ENCODE peak calls at places on chromosomes 7 and 10, in six cellular contexts. G is AG04450, I is GM12865, K is GM13976, T is H9, E is choroid plexus epithelial cell. S is an unnamed sample.

GRCh38 chr7:78326870-78327269 is 528.3 kb downstream of the PHTF2 start:
- DNase-seq in T (no peak), E (no peak), I (no peak), K (no peak), G (no peak), S (no peak)

GRCh38 chr7:100731937-100732636 is 1.3 kb upstream of the ZAN start:
- DNase-seq in I (no peak), E (no peak), G (no peak), T (no peak), K (no peak), S (no peak)

GRCh38 chr10:77685494-77685893 is 47.9 kb upstream of the KCNMA1 start:
- DNase-seq in G (no peak), T (no peak), I (peak), K (no peak), E (no peak), S (no peak)

GRCh38 chr10:43204943-43205671 is 61.8 kb downstream of the RASGEF1A start:
- DNase-seq in T (peak), E (peak), I (peak), G (peak), K (peak), S (peak)

GRCh38 chr7:102883098-102883860 is 29.5 kb upstream of the LRRC17 start:
- DNase-seq in E (peak), T (no peak), G (no peak), K (no peak), I (no peak), S (no peak)

GRCh38 chr10:103062854-103063642 is 130.0 kb downstream of the NT5C2 start:
- DNase-seq in E (no peak), G (no peak), T (no peak), I (no peak), K (no peak), S (no peak)

GRCh38 chr7:76318488-76319353 is 16.2 kb downstream of the HSPB1 start:
- DNase-seq in E (peak), G (peak), K (peak), T (peak), I (peak), S (peak)

GRCh38 chr7:123712619-123713018 is 36.2 kb downstream of the WASL start:
- DNase-seq in T (no peak), G (peak), I (no peak), E (peak), K (no peak), S (no peak)

GRCh38 chr10:103041391-103041790 is 123.3 kb downstream of the CNNM2 start:
- DNase-seq in I (no peak), G (no peak), T (no peak), K (no peak), E (no peak), S (no peak)

GRCh38 chr7:124489925-124490324 is 275.7 kb downstream of the GPR37 start:
- DNase-seq in K (no peak), G (no peak), E (no peak), T (no peak), I (no peak), S (no peak)

GRCh38 chr10:122142652-122143237 is 128.4 kb upstream of the BTBD16 start:
- DNase-seq in T (peak), G (no peak), E (no peak), K (peak), I (no peak), S (peak)

GRCh38 chr7:149883452-149883861 is 9.7 kb downstream of the ATP6V0E2 start:
- DNase-seq in E (peak), T (peak), I (peak), G (no peak), K (peak), S (peak)

GRCh38 chr10:19347592-19347991 is 299.0 kb downstream of the MALRD1 start:
- DNase-seq in I (no peak), T (no peak), K (no peak), E (peak), G (no peak), S (no peak)

GRCh38 chr7:3056713-3057388 is 13.2 kb upstream of the CARD11 start:
- DNase-seq in G (no peak), E (no peak), K (no peak), I (no peak), T (no peak), S (no peak)

GRCh38 chr10:69220041-69220451 is at the start of gene HKDC1:
- DNase-seq in K (no peak), I (no peak), T (no peak), E (no peak), G (no peak), S (no peak)

GRCh38 chr10:44992070-44992731 is 8.5 kb upstream of the ZNF22 start:
- DNase-seq in G (no peak), I (no peak), E (no peak), K (no peak), T (peak), S (no peak)

GRCh38 chr7:108459922-108460551 is 3.8 kb upstream of the NRCAM start:
- DNase-seq in I (peak), T (no peak), E (peak), G (no peak), K (peak), S (peak)

GRCh38 chr10:14039968-14040668 is 290.6 kb downstream of the FRMD4A start:
- DNase-seq in T (no peak), E (peak), K (no peak), I (no peak), G (peak), S (no peak)

GRCh38 chr7:139850906-139851305 is 21.8 kb downstream of the TBXAS1 start:
- DNase-seq in G (no peak), T (no peak), K (no peak), E (peak), I (no peak), S (no peak)

GRCh38 chr7:125122225-125122624 is 192.6 kb upstream of the POT1 start:
- DNase-seq in E (no peak), K (no peak), G (no peak), T (no peak), I (no peak), S (no peak)

GRCh38 chr10:58531084-58531695 is 18.5 kb downstream of the BICC1 start:
- DNase-seq in G (no peak), K (no peak), E (peak), I (peak), T (peak), S (peak)

GRCh38 chr10:102241037-102241443 is 272 bp downstream of the PITX3 start:
- DNase-seq in I (no peak), T (no peak), K (no peak), G (no peak), E (no peak), S (peak)

GRCh38 chr7:37201003-37201875 is 247.4 kb downstream of the ELMO1 start:
- DNase-seq in K (peak), G (peak), I (peak), E (peak), T (peak), S (peak)

GRCh38 chr7:133602291-133602690 is 349.4 kb downstream of the EXOC4 start:
- DNase-seq in T (no peak), K (no peak), G (no peak), E (peak), I (no peak), S (no peak)

GRCh38 chr7:141696386-141696785 is 5.6 kb downstream of the DENND11 start:
- DNase-seq in E (no peak), I (no peak), G (no peak), K (no peak), T (no peak), S (no peak)

GRCh38 chr10:93599335-93599734 is 1.7 kb downstream of the RBP4 start:
- DNase-seq in T (no peak), K (no peak), E (no peak), G (no peak), I (no peak), S (no peak)

GRCh38 chr7:133570321-133570720 is 317.4 kb downstream of the EXOC4 start:
- DNase-seq in K (no peak), T (no peak), G (no peak), I (no peak), E (peak), S (no peak)

GRCh38 chr7:91503934-91504575 is 239.8 kb downstream of the FZD1 start:
- DNase-seq in I (no peak), T (no peak), G (no peak), E (peak), K (no peak), S (no peak)

GRCh38 chr7:75869776-75870379 is 9.0 kb upstream of the RHBDD2 start:
- DNase-seq in T (no peak), G (no peak), I (no peak), E (no peak), K (no peak), S (no peak)

GRCh38 chr10:79146611-79147130 is 77.9 kb downstream of the ZMIZ1 start:
- DNase-seq in G (no peak), I (no peak), E (no peak), T (no peak), K (no peak), S (no peak)
- TF ChIP-seq CTCF in G (peak), I (no peak), E (peak), T (no peak), K (no peak), S (no peak)

DNA sequence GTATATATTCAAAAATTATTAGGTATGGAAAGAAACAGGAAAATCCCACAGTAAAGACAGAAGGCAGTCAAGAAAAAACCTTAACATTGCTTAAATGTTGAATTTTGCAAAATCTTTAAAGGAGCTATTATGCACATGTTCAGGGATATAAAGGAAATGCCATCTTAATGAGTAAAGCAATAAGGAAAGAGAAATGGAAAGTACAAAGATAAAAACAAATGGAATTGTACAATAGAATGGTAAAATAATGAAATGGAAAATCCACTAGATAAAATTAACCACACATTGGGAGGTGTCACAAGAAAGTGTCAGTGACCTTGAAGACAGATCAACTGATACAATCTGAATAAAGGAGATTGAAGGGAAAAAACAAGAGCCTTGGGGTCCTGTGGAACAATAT is 82.0 kb downstream of the KIF20B start:
- DNase-seq in K (no peak), I (no peak), G (no peak), T (no peak), E (peak), S (no peak)
- TF ChIP-seq CTCF in K (no peak), I (no peak), G (no peak), T (no peak), E (no peak), S (no peak)

DNA sequence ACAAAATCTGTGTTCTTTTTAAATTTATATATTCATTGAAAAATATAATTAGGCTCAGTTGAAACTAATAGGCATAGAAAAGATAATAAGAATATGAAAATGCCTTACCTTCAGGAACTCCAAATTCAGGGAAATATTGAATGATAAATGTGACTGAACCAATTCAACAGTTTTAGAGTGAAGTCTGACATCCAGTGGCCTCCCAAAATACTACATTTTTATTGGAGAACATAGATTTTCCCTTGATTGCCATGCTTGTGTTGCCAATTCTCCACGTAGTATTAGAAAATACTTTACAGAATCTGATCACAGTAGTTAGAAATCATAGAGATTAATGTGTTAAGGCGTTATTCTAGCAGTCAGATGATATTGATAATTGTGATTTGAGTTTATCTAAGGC is 1246.7 kb downstream of the GATA3 start:
- DNase-seq in K (no peak), I (no peak), E (peak), G (no peak), T (no peak), S (no peak)
- TF ChIP-seq CTCF in K (no peak), I (no peak), E (peak), G (peak), T (peak), S (no peak)

GRCh38 chr7:116512524-116513188 is 12.2 kb upstream of the CAV1 start:
- DNase-seq in I (no peak), K (no peak), T (no peak), E (peak), G (no peak), S (no peak)

GRCh38 chr7:116511552-116512523 is 12.3 kb downstream of the CAV2 start:
- DNase-seq in T (no peak), I (peak), G (no peak), E (peak), K (peak), S (peak)

GRCh38 chr7:116517626-116518025 is 7.2 kb upstream of the CAV1 start:
- DNase-seq in G (no peak), T (no peak), I (no peak), K (no peak), E (no peak), S (no peak)

GRCh38 chr7:116518971-116519370 is 5.9 kb upstream of the CAV1 start:
- DNase-seq in E (no peak), I (no peak), G (no peak), K (no peak), T (no peak), S (no peak)

GRCh38 chr7:116515584-116515983 is 9.3 kb upstream of the CAV1 start:
- DNase-seq in I (no peak), E (no peak), T (no peak), G (no peak), K (no peak), S (no peak)
- TF ChIP-seq CTCF in I (no peak), E (no peak), T (no peak), G (no peak), K (no peak), S (no peak)

GRCh38 chr10:123890246-123890645 is 1.4 kb downstream of the CPXM2 start:
- DNase-seq in I (no peak), E (no peak), G (no peak), K (no peak), T (no peak), S (no peak)
- TF ChIP-seq CTCF in I (no peak), E (no peak), G (no peak), K (no peak), T (no peak), S (no peak)

DNA sequence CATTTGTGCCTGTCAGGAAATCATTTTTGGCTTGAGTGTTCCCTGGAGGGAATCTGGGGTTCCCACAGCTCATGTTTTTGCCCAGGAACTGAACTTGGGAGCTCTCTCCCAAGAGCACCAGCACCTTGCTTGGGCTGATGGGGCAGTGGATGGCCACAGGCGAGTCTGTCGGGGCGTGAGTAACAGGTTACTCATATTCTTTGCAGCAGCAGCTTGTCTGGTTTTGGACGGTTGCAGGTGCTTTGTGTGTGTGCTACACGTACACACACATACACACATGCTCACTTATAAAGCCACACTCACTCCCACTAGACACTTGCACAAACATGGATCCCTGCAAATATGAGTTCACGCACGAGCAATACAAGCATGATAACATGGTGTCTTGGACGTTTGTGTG is 2.9 kb upstream of the PALD1 start:
- DNase-seq in G (no peak), I (no peak), E (no peak), T (no peak), K (no peak), S (no peak)
- TF ChIP-seq CTCF in G (no peak), I (no peak), E (no peak), T (no peak), K (no peak), S (no peak)

DNA sequence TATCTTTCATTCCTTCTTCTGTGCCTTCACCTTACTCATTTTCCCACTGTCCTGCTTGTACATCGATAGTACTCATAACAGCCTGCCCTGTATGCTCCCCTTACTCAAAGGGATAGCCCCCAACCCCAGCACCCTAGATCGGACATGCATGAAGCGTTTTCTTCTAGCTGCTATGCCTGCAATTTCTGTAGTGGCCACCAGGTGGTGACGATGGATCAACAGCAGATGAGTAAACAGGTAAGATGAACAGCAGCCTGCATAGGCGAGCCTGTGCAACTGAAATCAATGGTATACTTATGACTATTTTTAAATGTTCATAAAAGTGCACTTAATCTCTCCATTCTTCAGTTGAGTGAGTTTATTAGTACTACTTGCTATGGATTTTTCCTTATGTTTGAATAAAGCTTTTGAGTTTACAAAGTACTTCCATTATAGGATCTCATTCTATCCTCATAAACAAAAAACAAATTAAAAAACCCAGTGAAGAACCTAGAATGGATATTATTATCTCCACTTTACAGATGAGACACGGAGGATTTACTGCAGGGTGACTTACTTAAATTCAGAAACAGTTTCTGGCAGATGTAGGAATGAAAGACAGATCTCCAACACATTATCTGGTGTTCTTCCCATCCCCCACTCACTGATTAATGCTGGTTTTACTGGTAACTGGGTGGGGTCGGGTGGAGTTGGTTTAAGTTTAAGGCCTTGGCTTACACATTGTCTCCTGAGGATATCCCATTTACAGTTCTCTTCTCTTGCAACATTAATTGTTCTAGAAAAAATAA is 222.2 kb downstream of the GLI3 start:
- DNase-seq in G (no peak), K (no peak), I (peak), T (peak), E (peak), S (peak)
- TF ChIP-seq CTCF in G (peak), K (peak), I (peak), T (peak), E (peak), S (peak)